ENCODE peak calls at places on chromosomes 12 and 14, in ten cellular contexts. One of them, this sample, is unnamed.

GRCh38 chr14:90666571-90666970 is 149.7 kb downstream of the TTC7B start:
- DNase-seq in epithelial cell of esophagus: no peak
- DNase-seq in activated CD4-positive, alpha-beta T cell treated with anti-CD3 and anti-CD28 coated beads, Interleukin-2, amount 50 U/mL, for 1 hour: no peak
- DNase-seq in astrocyte of the spinal cord: no peak
- DNase-seq in T-helper 17 cell: no peak
- DNase-seq in fibroblast of lung: no peak
- DNase-seq in stimulated activated CD4-positive, alpha-beta T cell treated with anti-CD3 and anti-CD28 coated beads, Interleukin-2, amount 100 ng/mL, for 48 hours: no peak
- DNase-seq in myocyte: no peak
- DNase-seq in HL-60: no peak
- DNase-seq in G401: no peak
- DNase-seq in this sample: no peak

GRCh38 chr14:70078329-70078728 is 110.4 kb downstream of the SLC8A3 start:
- DNase-seq in epithelial cell of esophagus: no peak
- DNase-seq in activated CD4-positive, alpha-beta T cell treated with anti-CD3 and anti-CD28 coated beads, Interleukin-2, amount 50 U/mL, for 1 hour: no peak
- DNase-seq in astrocyte of the spinal cord: no peak
- DNase-seq in T-helper 17 cell: no peak
- DNase-seq in fibroblast of lung: no peak
- DNase-seq in stimulated activated CD4-positive, alpha-beta T cell treated with anti-CD3 and anti-CD28 coated beads, Interleukin-2, amount 100 ng/mL, for 48 hours: no peak
- DNase-seq in myocyte: no peak
- DNase-seq in HL-60: no peak
- DNase-seq in G401: no peak
- DNase-seq in this sample: no peak

GRCh38 chr14:53355581-53356112 is 202.5 kb upstream of the DDHD1 start:
- DNase-seq in epithelial cell of esophagus: peak; percentile 77
- DNase-seq in activated CD4-positive, alpha-beta T cell treated with anti-CD3 and anti-CD28 coated beads, Interleukin-2, amount 50 U/mL, for 1 hour: no peak
- DNase-seq in astrocyte of the spinal cord: peak; percentile 96
- DNase-seq in T-helper 17 cell: no peak
- DNase-seq in fibroblast of lung: peak; percentile 60
- DNase-seq in stimulated activated CD4-positive, alpha-beta T cell treated with anti-CD3 and anti-CD28 coated beads, Interleukin-2, amount 100 ng/mL, for 48 hours: no peak
- DNase-seq in myocyte: peak; percentile 90
- DNase-seq in HL-60: no peak
- DNase-seq in G401: peak; percentile 72
- DNase-seq in this sample: peak; percentile 69

GRCh38 chr14:101187017-101187815 is 283.7 kb upstream of the RTL1 start:
- DNase-seq in epithelial cell of esophagus: no peak
- DNase-seq in activated CD4-positive, alpha-beta T cell treated with anti-CD3 and anti-CD28 coated beads, Interleukin-2, amount 50 U/mL, for 1 hour: no peak
- DNase-seq in astrocyte of the spinal cord: no peak
- DNase-seq in T-helper 17 cell: no peak
- DNase-seq in fibroblast of lung: no peak
- DNase-seq in stimulated activated CD4-positive, alpha-beta T cell treated with anti-CD3 and anti-CD28 coated beads, Interleukin-2, amount 100 ng/mL, for 48 hours: no peak
- DNase-seq in myocyte: no peak
- DNase-seq in HL-60: no peak
- DNase-seq in G401: no peak
- DNase-seq in this sample: no peak

GRCh38 chr12:105601158-105601557 is 270.7 kb downstream of the C12orf75 start:
- DNase-seq in epithelial cell of esophagus: no peak
- DNase-seq in activated CD4-positive, alpha-beta T cell treated with anti-CD3 and anti-CD28 coated beads, Interleukin-2, amount 50 U/mL, for 1 hour: no peak
- DNase-seq in astrocyte of the spinal cord: no peak
- DNase-seq in T-helper 17 cell: no peak
- DNase-seq in fibroblast of lung: peak; percentile 13
- DNase-seq in stimulated activated CD4-positive, alpha-beta T cell treated with anti-CD3 and anti-CD28 coated beads, Interleukin-2, amount 100 ng/mL, for 48 hours: no peak
- DNase-seq in myocyte: no peak
- DNase-seq in HL-60: no peak
- DNase-seq in G401: no peak
- DNase-seq in this sample: no peak

GRCh38 chr12:11725616-11726015 is 76.1 kb downstream of the ETV6 start:
- DNase-seq in epithelial cell of esophagus: no peak
- DNase-seq in activated CD4-positive, alpha-beta T cell treated with anti-CD3 and anti-CD28 coated beads, Interleukin-2, amount 50 U/mL, for 1 hour: no peak
- DNase-seq in astrocyte of the spinal cord: no peak
- DNase-seq in T-helper 17 cell: no peak
- DNase-seq in fibroblast of lung: no peak
- DNase-seq in stimulated activated CD4-positive, alpha-beta T cell treated with anti-CD3 and anti-CD28 coated beads, Interleukin-2, amount 100 ng/mL, for 48 hours: no peak
- DNase-seq in myocyte: no peak
- DNase-seq in HL-60: no peak
- DNase-seq in G401: no peak
- DNase-seq in this sample: no peak

GRCh38 chr14:29607129-29607528 is 320.5 kb downstream of the PRKD1 start:
- DNase-seq in epithelial cell of esophagus: no peak
- DNase-seq in activated CD4-positive, alpha-beta T cell treated with anti-CD3 and anti-CD28 coated beads, Interleukin-2, amount 50 U/mL, for 1 hour: no peak
- DNase-seq in astrocyte of the spinal cord: no peak
- DNase-seq in T-helper 17 cell: no peak
- DNase-seq in fibroblast of lung: no peak
- DNase-seq in stimulated activated CD4-positive, alpha-beta T cell treated with anti-CD3 and anti-CD28 coated beads, Interleukin-2, amount 100 ng/mL, for 48 hours: no peak
- DNase-seq in myocyte: peak; percentile 22
- DNase-seq in HL-60: no peak
- DNase-seq in G401: no peak
- DNase-seq in this sample: no peak

GRCh38 chr14:96176811-96177211 is 27.8 kb upstream of the BDKRB2 start:
- DNase-seq in epithelial cell of esophagus: peak; percentile 37
- DNase-seq in activated CD4-positive, alpha-beta T cell treated with anti-CD3 and anti-CD28 coated beads, Interleukin-2, amount 50 U/mL, for 1 hour: no peak
- DNase-seq in astrocyte of the spinal cord: peak; percentile 9
- DNase-seq in T-helper 17 cell: no peak
- DNase-seq in fibroblast of lung: peak; percentile 93
- DNase-seq in stimulated activated CD4-positive, alpha-beta T cell treated with anti-CD3 and anti-CD28 coated beads, Interleukin-2, amount 100 ng/mL, for 48 hours: no peak
- DNase-seq in myocyte: peak; percentile 9
- DNase-seq in HL-60: no peak
- DNase-seq in G401: no peak
- DNase-seq in this sample: no peak

GRCh38 chr12:2084553-2085296 is 31.9 kb downstream of the CACNA1C start:
- DNase-seq in epithelial cell of esophagus: no peak
- DNase-seq in activated CD4-positive, alpha-beta T cell treated with anti-CD3 and anti-CD28 coated beads, Interleukin-2, amount 50 U/mL, for 1 hour: no peak
- DNase-seq in astrocyte of the spinal cord: peak; percentile 48
- DNase-seq in T-helper 17 cell: no peak
- DNase-seq in fibroblast of lung: peak; percentile 77
- DNase-seq in stimulated activated CD4-positive, alpha-beta T cell treated with anti-CD3 and anti-CD28 coated beads, Interleukin-2, amount 100 ng/mL, for 48 hours: no peak
- DNase-seq in myocyte: peak; percentile 12
- DNase-seq in HL-60: no peak
- DNase-seq in G401: no peak
- DNase-seq in this sample: no peak

GRCh38 chr14:80291099-80291498 is 79.8 kb upstream of the DIO2 start:
- DNase-seq in epithelial cell of esophagus: no peak
- DNase-seq in activated CD4-positive, alpha-beta T cell treated with anti-CD3 and anti-CD28 coated beads, Interleukin-2, amount 50 U/mL, for 1 hour: no peak
- DNase-seq in astrocyte of the spinal cord: peak; percentile 18
- DNase-seq in T-helper 17 cell: no peak
- DNase-seq in fibroblast of lung: peak; percentile 14
- DNase-seq in stimulated activated CD4-positive, alpha-beta T cell treated with anti-CD3 and anti-CD28 coated beads, Interleukin-2, amount 100 ng/mL, for 48 hours: no peak
- DNase-seq in myocyte: no peak
- DNase-seq in HL-60: peak; percentile 37
- DNase-seq in G401: no peak
- DNase-seq in this sample: no peak

GRCh38 chr14:76870146-76870545 is 43.9 kb downstream of the LRRC74A start:
- DNase-seq in epithelial cell of esophagus: no peak
- DNase-seq in activated CD4-positive, alpha-beta T cell treated with anti-CD3 and anti-CD28 coated beads, Interleukin-2, amount 50 U/mL, for 1 hour: no peak
- DNase-seq in astrocyte of the spinal cord: no peak
- DNase-seq in T-helper 17 cell: no peak
- DNase-seq in fibroblast of lung: no peak
- DNase-seq in stimulated activated CD4-positive, alpha-beta T cell treated with anti-CD3 and anti-CD28 coated beads, Interleukin-2, amount 100 ng/mL, for 48 hours: no peak
- DNase-seq in myocyte: no peak
- DNase-seq in HL-60: no peak
- DNase-seq in G401: no peak
- DNase-seq in this sample: no peak

GRCh38 chr12:124556896-124557501 is 10.4 kb downstream of the NCOR2 start:
- DNase-seq in epithelial cell of esophagus: no peak
- DNase-seq in activated CD4-positive, alpha-beta T cell treated with anti-CD3 and anti-CD28 coated beads, Interleukin-2, amount 50 U/mL, for 1 hour: no peak
- DNase-seq in astrocyte of the spinal cord: no peak
- DNase-seq in T-helper 17 cell: no peak
- DNase-seq in fibroblast of lung: peak; percentile 34
- DNase-seq in stimulated activated CD4-positive, alpha-beta T cell treated with anti-CD3 and anti-CD28 coated beads, Interleukin-2, amount 100 ng/mL, for 48 hours: no peak
- DNase-seq in myocyte: no peak
- DNase-seq in HL-60: no peak
- DNase-seq in G401: peak; percentile 58
- DNase-seq in this sample: no peak

GRCh38 chr12:56377310-56377988 is 14.8 kb upstream of the APOF start:
- DNase-seq in epithelial cell of esophagus: peak; percentile 77
- DNase-seq in activated CD4-positive, alpha-beta T cell treated with anti-CD3 and anti-CD28 coated beads, Interleukin-2, amount 50 U/mL, for 1 hour: no peak
- DNase-seq in astrocyte of the spinal cord: peak; percentile 8
- DNase-seq in T-helper 17 cell: no peak
- DNase-seq in fibroblast of lung: peak; percentile 4
- DNase-seq in stimulated activated CD4-positive, alpha-beta T cell treated with anti-CD3 and anti-CD28 coated beads, Interleukin-2, amount 100 ng/mL, for 48 hours: no peak
- DNase-seq in myocyte: no peak
- DNase-seq in HL-60: no peak
- DNase-seq in G401: no peak
- DNase-seq in this sample: peak; percentile 10

GRCh38 chr12:80099259-80099658 is at the start of gene OTOGL:
- DNase-seq in epithelial cell of esophagus: no peak
- DNase-seq in activated CD4-positive, alpha-beta T cell treated with anti-CD3 and anti-CD28 coated beads, Interleukin-2, amount 50 U/mL, for 1 hour: no peak
- DNase-seq in astrocyte of the spinal cord: peak; percentile 27
- DNase-seq in T-helper 17 cell: no peak
- DNase-seq in fibroblast of lung: no peak
- DNase-seq in stimulated activated CD4-positive, alpha-beta T cell treated with anti-CD3 and anti-CD28 coated beads, Interleukin-2, amount 100 ng/mL, for 48 hours: no peak
- DNase-seq in myocyte: no peak
- DNase-seq in HL-60: no peak
- DNase-seq in G401: no peak
- DNase-seq in this sample: no peak

GRCh38 chr14:30525833-30526232 is 33.1 kb upstream of the G2E3 start:
- DNase-seq in epithelial cell of esophagus: peak; percentile 39
- DNase-seq in activated CD4-positive, alpha-beta T cell treated with anti-CD3 and anti-CD28 coated beads, Interleukin-2, amount 50 U/mL, for 1 hour: no peak
- DNase-seq in astrocyte of the spinal cord: peak; percentile 1
- DNase-seq in T-helper 17 cell: no peak
- DNase-seq in fibroblast of lung: peak; percentile 16
- DNase-seq in stimulated activated CD4-positive, alpha-beta T cell treated with anti-CD3 and anti-CD28 coated beads, Interleukin-2, amount 100 ng/mL, for 48 hours: no peak
- DNase-seq in myocyte: peak; percentile 64
- DNase-seq in HL-60: no peak
- DNase-seq in G401: no peak
- DNase-seq in this sample: no peak

GRCh38 chr12:109827566-109828550 is 5.3 kb downstream of the TRPV4 start:
- DNase-seq in epithelial cell of esophagus: no peak
- DNase-seq in activated CD4-positive, alpha-beta T cell treated with anti-CD3 and anti-CD28 coated beads, Interleukin-2, amount 50 U/mL, for 1 hour: no peak
- DNase-seq in astrocyte of the spinal cord: no peak
- DNase-seq in T-helper 17 cell: no peak
- DNase-seq in fibroblast of lung: no peak
- DNase-seq in stimulated activated CD4-positive, alpha-beta T cell treated with anti-CD3 and anti-CD28 coated beads, Interleukin-2, amount 100 ng/mL, for 48 hours: no peak
- DNase-seq in myocyte: no peak
- DNase-seq in HL-60: peak; percentile 93
- DNase-seq in G401: no peak
- DNase-seq in this sample: no peak

GRCh38 chr12:79454338-79454777 is 236.4 kb downstream of the PAWR start:
- DNase-seq in epithelial cell of esophagus: peak; percentile 56
- DNase-seq in activated CD4-positive, alpha-beta T cell treated with anti-CD3 and anti-CD28 coated beads, Interleukin-2, amount 50 U/mL, for 1 hour: no peak
- DNase-seq in astrocyte of the spinal cord: peak; percentile 77
- DNase-seq in T-helper 17 cell: no peak
- DNase-seq in fibroblast of lung: peak; percentile 36
- DNase-seq in stimulated activated CD4-positive, alpha-beta T cell treated with anti-CD3 and anti-CD28 coated beads, Interleukin-2, amount 100 ng/mL, for 48 hours: no peak
- DNase-seq in myocyte: peak; percentile 14
- DNase-seq in HL-60: no peak
- DNase-seq in G401: no peak
- DNase-seq in this sample: no peak

GRCh38 chr12:65962921-65963883 is 138.9 kb downstream of the HMGA2 start:
- DNase-seq in epithelial cell of esophagus: peak; percentile 51
- DNase-seq in activated CD4-positive, alpha-beta T cell treated with anti-CD3 and anti-CD28 coated beads, Interleukin-2, amount 50 U/mL, for 1 hour: no peak
- DNase-seq in astrocyte of the spinal cord: peak; percentile 75
- DNase-seq in T-helper 17 cell: no peak
- DNase-seq in fibroblast of lung: no peak
- DNase-seq in stimulated activated CD4-positive, alpha-beta T cell treated with anti-CD3 and anti-CD28 coated beads, Interleukin-2, amount 100 ng/mL, for 48 hours: no peak
- DNase-seq in myocyte: no peak
- DNase-seq in HL-60: no peak
- DNase-seq in G401: peak; percentile 56
- DNase-seq in this sample: peak; percentile 83

GRCh38 chr12:57462307-57463253 is 3.0 kb downstream of the GLI1 start:
- DNase-seq in epithelial cell of esophagus: peak; percentile 89
- DNase-seq in activated CD4-positive, alpha-beta T cell treated with anti-CD3 and anti-CD28 coated beads, Interleukin-2, amount 50 U/mL, for 1 hour: peak; percentile 89
- DNase-seq in astrocyte of the spinal cord: peak; percentile 94
- DNase-seq in T-helper 17 cell: peak; percentile 68
- DNase-seq in fibroblast of lung: peak; percentile 88
- DNase-seq in stimulated activated CD4-positive, alpha-beta T cell treated with anti-CD3 and anti-CD28 coated beads, Interleukin-2, amount 100 ng/mL, for 48 hours: peak; percentile 92
- DNase-seq in myocyte: peak; percentile 93
- DNase-seq in HL-60: peak; percentile 83
- DNase-seq in G401: peak; percentile 92
- DNase-seq in this sample: peak; percentile 95

GRCh38 chr12:127393460-127393859 is 873.5 kb upstream of the TMEM132C start:
- DNase-seq in epithelial cell of esophagus: no peak
- DNase-seq in activated CD4-positive, alpha-beta T cell treated with anti-CD3 and anti-CD28 coated beads, Interleukin-2, amount 50 U/mL, for 1 hour: no peak
- DNase-seq in astrocyte of the spinal cord: no peak
- DNase-seq in T-helper 17 cell: no peak
- DNase-seq in fibroblast of lung: no peak
- DNase-seq in stimulated activated CD4-positive, alpha-beta T cell treated with anti-CD3 and anti-CD28 coated beads, Interleukin-2, amount 100 ng/mL, for 48 hours: no peak
- DNase-seq in myocyte: no peak
- DNase-seq in HL-60: no peak
- DNase-seq in G401: peak; percentile 63
- DNase-seq in this sample: peak; percentile 61

GRCh38 chr14:50363734-50364113 is 33.0 kb downstream of the CDKL1 start:
- DNase-seq in epithelial cell of esophagus: peak; percentile 15
- DNase-seq in activated CD4-positive, alpha-beta T cell treated with anti-CD3 and anti-CD28 coated beads, Interleukin-2, amount 50 U/mL, for 1 hour: peak; percentile 18
- DNase-seq in astrocyte of the spinal cord: no peak
- DNase-seq in T-helper 17 cell: no peak
- DNase-seq in fibroblast of lung: peak; percentile 35
- DNase-seq in stimulated activated CD4-positive, alpha-beta T cell treated with anti-CD3 and anti-CD28 coated beads, Interleukin-2, amount 100 ng/mL, for 48 hours: peak; percentile 11
- DNase-seq in myocyte: peak; percentile 30
- DNase-seq in HL-60: peak; percentile 49
- DNase-seq in G401: no peak
- DNase-seq in this sample: no peak

GRCh38 chr12:119008691-119009221 is 27.4 kb downstream of the SRRM4 start:
- DNase-seq in epithelial cell of esophagus: no peak
- DNase-seq in activated CD4-positive, alpha-beta T cell treated with anti-CD3 and anti-CD28 coated beads, Interleukin-2, amount 50 U/mL, for 1 hour: no peak
- DNase-seq in astrocyte of the spinal cord: no peak
- DNase-seq in T-helper 17 cell: no peak
- DNase-seq in fibroblast of lung: no peak
- DNase-seq in stimulated activated CD4-positive, alpha-beta T cell treated with anti-CD3 and anti-CD28 coated beads, Interleukin-2, amount 100 ng/mL, for 48 hours: no peak
- DNase-seq in myocyte: no peak
- DNase-seq in HL-60: no peak
- DNase-seq in G401: peak; percentile 96
- DNase-seq in this sample: peak; percentile 93

GRCh38 chr12:131642101-131642540 is 68.8 kb upstream of the SFSWAP start:
- DNase-seq in epithelial cell of esophagus: no peak
- DNase-seq in activated CD4-positive, alpha-beta T cell treated with anti-CD3 and anti-CD28 coated beads, Interleukin-2, amount 50 U/mL, for 1 hour: no peak
- DNase-seq in astrocyte of the spinal cord: no peak
- DNase-seq in T-helper 17 cell: no peak
- DNase-seq in fibroblast of lung: no peak
- DNase-seq in stimulated activated CD4-positive, alpha-beta T cell treated with anti-CD3 and anti-CD28 coated beads, Interleukin-2, amount 100 ng/mL, for 48 hours: no peak
- DNase-seq in myocyte: no peak
- DNase-seq in HL-60: no peak
- DNase-seq in G401: no peak
- DNase-seq in this sample: no peak

GRCh38 chr14:50303744-50304471 is 8.1 kb downstream of the L2HGDH start:
- DNase-seq in epithelial cell of esophagus: peak; percentile 72
- DNase-seq in activated CD4-positive, alpha-beta T cell treated with anti-CD3 and anti-CD28 coated beads, Interleukin-2, amount 50 U/mL, for 1 hour: no peak
- DNase-seq in astrocyte of the spinal cord: no peak
- DNase-seq in T-helper 17 cell: no peak
- DNase-seq in fibroblast of lung: peak; percentile 75
- DNase-seq in stimulated activated CD4-positive, alpha-beta T cell treated with anti-CD3 and anti-CD28 coated beads, Interleukin-2, amount 100 ng/mL, for 48 hours: no peak
- DNase-seq in myocyte: no peak
- DNase-seq in HL-60: peak; percentile 91
- DNase-seq in G401: peak; percentile 31
- DNase-seq in this sample: peak; percentile 27

GRCh38 chr12:38904932-38905479 is 385 bp downstream of the CPNE8 start:
- DNase-seq in epithelial cell of esophagus: peak; percentile 88
- DNase-seq in activated CD4-positive, alpha-beta T cell treated with anti-CD3 and anti-CD28 coated beads, Interleukin-2, amount 50 U/mL, for 1 hour: peak; percentile 13
- DNase-seq in astrocyte of the spinal cord: peak; percentile 39
- DNase-seq in T-helper 17 cell: peak; percentile 16
- DNase-seq in fibroblast of lung: no peak
- DNase-seq in stimulated activated CD4-positive, alpha-beta T cell treated with anti-CD3 and anti-CD28 coated beads, Interleukin-2, amount 100 ng/mL, for 48 hours: peak; percentile 32
- DNase-seq in myocyte: no peak
- DNase-seq in HL-60: peak; percentile 17
- DNase-seq in G401: peak; percentile 41
- DNase-seq in this sample: peak; percentile 65

GRCh38 chr12:70721958-70722357 is 84.7 kb upstream of the PTPRB start:
- DNase-seq in epithelial cell of esophagus: no peak
- DNase-seq in activated CD4-positive, alpha-beta T cell treated with anti-CD3 and anti-CD28 coated beads, Interleukin-2, amount 50 U/mL, for 1 hour: no peak
- DNase-seq in astrocyte of the spinal cord: no peak
- DNase-seq in T-helper 17 cell: no peak
- DNase-seq in fibroblast of lung: no peak
- DNase-seq in stimulated activated CD4-positive, alpha-beta T cell treated with anti-CD3 and anti-CD28 coated beads, Interleukin-2, amount 100 ng/mL, for 48 hours: no peak
- DNase-seq in myocyte: no peak
- DNase-seq in HL-60: no peak
- DNase-seq in G401: no peak
- DNase-seq in this sample: no peak

GRCh38 chr12:62301799-62302133 is 41.6 kb downstream of the USP15 start:
- DNase-seq in epithelial cell of esophagus: no peak
- DNase-seq in activated CD4-positive, alpha-beta T cell treated with anti-CD3 and anti-CD28 coated beads, Interleukin-2, amount 50 U/mL, for 1 hour: no peak
- DNase-seq in astrocyte of the spinal cord: no peak
- DNase-seq in T-helper 17 cell: no peak
- DNase-seq in fibroblast of lung: no peak
- DNase-seq in stimulated activated CD4-positive, alpha-beta T cell treated with anti-CD3 and anti-CD28 coated beads, Interleukin-2, amount 100 ng/mL, for 48 hours: no peak
- DNase-seq in myocyte: no peak
- DNase-seq in HL-60: no peak
- DNase-seq in G401: no peak
- DNase-seq in this sample: no peak

GRCh38 chr12:113482334-113482733 is 10.7 kb upstream of the LHX5 start:
- DNase-seq in epithelial cell of esophagus: no peak
- DNase-seq in activated CD4-positive, alpha-beta T cell treated with anti-CD3 and anti-CD28 coated beads, Interleukin-2, amount 50 U/mL, for 1 hour: no peak
- DNase-seq in astrocyte of the spinal cord: no peak
- DNase-seq in T-helper 17 cell: no peak
- DNase-seq in fibroblast of lung: no peak
- DNase-seq in stimulated activated CD4-positive, alpha-beta T cell treated with anti-CD3 and anti-CD28 coated beads, Interleukin-2, amount 100 ng/mL, for 48 hours: no peak
- DNase-seq in myocyte: no peak
- DNase-seq in HL-60: no peak
- DNase-seq in G401: no peak
- DNase-seq in this sample: no peak

This sample was measured in cerebellar cortex.